ENCODE peak calls at places on chromosomes 6 and 20, in five cellular contexts. O is B cell, Z is neural crest cell, I is RWPE2, T is transverse colon. V is an unnamed sample.

GRCh38 chr6:128641701-128642100 is 121.3 kb upstream of the PTPRK start:
- DNase-seq in O (no peak), Z (no peak), I (no peak), T (no peak), V (no peak)

GRCh38 chr6:119791746-119792145 is 442.2 kb upstream of the MAN1A1 start:
- DNase-seq in O (no peak), Z (no peak), I (no peak), T (no peak), V (no peak)

GRCh38 chr6:15439410-15440022 is 193.6 kb downstream of the JARID2 start:
- DNase-seq in O (no peak), Z (no peak), I (no peak), T (no peak), V (no peak)

GRCh38 chr6:158323561-158323958 is 11.3 kb downstream of the TULP4 start:
- DNase-seq in O (no peak), Z (no peak), I (no peak), T (no peak), V (no peak)

GRCh38 chr20:58818585-58819285 is 32.0 kb downstream of the GNAS-AS1 start:
- DNase-seq in O (no peak), Z (no peak), I (no peak), T (no peak), V (no peak)

GRCh38 chr6:14732845-14733757 is 512.8 kb upstream of the JARID2 start:
- DNase-seq in O (no peak), Z (no peak), I (peak), T (no peak), V (no peak)

GRCh38 chr6:3650959-3651697 is 100.4 kb downstream of the PXDC1 start:
- DNase-seq in O (no peak), Z (no peak), I (no peak), T (no peak), V (no peak)

GRCh38 chr20:57999465-58000111 is 228.9 kb downstream of the ANKRD60 start:
- DNase-seq in O (peak), Z (no peak), I (no peak), T (peak), V (no peak)

GRCh38 chr20:60395993-60396392 is 437.8 kb downstream of the CDH26 start:
- DNase-seq in O (no peak), Z (no peak), I (peak), T (no peak), V (no peak)

GRCh38 chr20:23482138-23482537 is 8.8 kb upstream of the CST8 start:
- DNase-seq in O (no peak), Z (no peak), I (no peak), T (no peak), V (no peak)

GRCh38 chr6:4316867-4317400 is 181.6 kb upstream of the ECI2 start:
- DNase-seq in O (no peak), Z (no peak), I (no peak), T (peak), V (no peak)

GRCh38 chr6:19719691-19720127 is 117.5 kb upstream of the ID4 start:
- DNase-seq in O (no peak), Z (peak), I (no peak), T (no peak), V (peak)

GRCh38 chr20:46222521-46223007 is 85.7 kb downstream of the CDH22 start:
- DNase-seq in O (no peak), Z (no peak), I (no peak), T (no peak), V (no peak)

GRCh38 chr20:41119593-41120561 is 17.5 kb upstream of the PLCG1 start:
- DNase-seq in O (no peak), Z (no peak), I (no peak), T (no peak), V (no peak)

GRCh38 chr20:406200-407096 is 1.7 kb upstream of the RBCK1 start:
- DNase-seq in O (no peak), Z (no peak), I (no peak), T (no peak), V (no peak)

GRCh38 chr6:107386340-107386739 is 73.0 kb downstream of the PDSS2 start:
- DNase-seq in O (no peak), Z (no peak), I (no peak), T (no peak), V (no peak)

GRCh38 chr6:40328376-40328987 is 258.7 kb downstream of the LRFN2 start:
- DNase-seq in O (no peak), Z (no peak), I (no peak), T (peak), V (peak)

GRCh38 chr6:150143521-150144293 is 863 bp downstream of the PPP1R14C start:
- DNase-seq in O (peak), Z (peak), I (no peak), T (peak), V (peak)

GRCh38 chr6:45566882-45567281 is 189.1 kb upstream of the SUPT3H start:
- DNase-seq in O (no peak), Z (no peak), I (no peak), T (no peak), V (no peak)

DNA sequence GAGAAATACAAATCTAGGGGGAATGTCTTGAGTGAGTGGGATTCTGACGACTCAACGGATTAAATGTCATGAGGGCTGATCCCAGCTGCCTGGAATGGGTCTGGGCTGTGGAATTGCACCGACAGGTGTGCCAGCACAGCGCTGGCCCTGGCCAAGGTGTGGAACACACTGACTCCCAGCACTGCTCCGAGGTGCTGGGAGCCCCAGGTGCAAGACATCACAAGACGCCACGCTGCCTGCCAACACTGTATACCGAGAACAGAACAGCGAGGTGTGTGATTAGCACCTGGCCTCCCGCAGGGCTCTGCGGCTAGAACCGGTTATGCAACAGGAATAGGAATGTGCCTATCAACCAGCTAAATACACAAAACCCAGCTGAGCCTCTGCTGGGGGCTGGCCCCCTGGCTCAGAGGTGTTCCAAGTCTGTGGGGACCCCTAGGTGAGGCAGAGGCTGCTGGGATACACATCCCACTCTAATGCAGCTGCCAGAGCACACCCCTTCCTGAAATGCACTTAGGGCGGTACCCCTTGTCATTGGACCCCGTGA is 24.8 kb upstream of the APMAP start:
- DNase-seq in O (no peak), Z (no peak), I (peak), T (peak), V (no peak)
- TF ChIP-seq CTCF in O (no peak), Z (no peak), I (no peak), T (no peak), V (no peak)

GRCh38 chr20:38931984-38932383 is 5.8 kb downstream of the FAM83D start:
- DNase-seq in O (no peak), Z (no peak), I (no peak), T (no peak), V (no peak)
- TF ChIP-seq CTCF in O (no peak), Z (no peak), I (no peak), T (no peak), V (no peak)

GRCh38 chr6:31728767-31729514 is at the start of gene DDAH2:
- DNase-seq in O (no peak), Z (no peak), I (no peak), T (peak), V (peak)
- TF ChIP-seq CTCF in O (no peak), Z (no peak), I (no peak), T (peak), V (no peak)

DNA sequence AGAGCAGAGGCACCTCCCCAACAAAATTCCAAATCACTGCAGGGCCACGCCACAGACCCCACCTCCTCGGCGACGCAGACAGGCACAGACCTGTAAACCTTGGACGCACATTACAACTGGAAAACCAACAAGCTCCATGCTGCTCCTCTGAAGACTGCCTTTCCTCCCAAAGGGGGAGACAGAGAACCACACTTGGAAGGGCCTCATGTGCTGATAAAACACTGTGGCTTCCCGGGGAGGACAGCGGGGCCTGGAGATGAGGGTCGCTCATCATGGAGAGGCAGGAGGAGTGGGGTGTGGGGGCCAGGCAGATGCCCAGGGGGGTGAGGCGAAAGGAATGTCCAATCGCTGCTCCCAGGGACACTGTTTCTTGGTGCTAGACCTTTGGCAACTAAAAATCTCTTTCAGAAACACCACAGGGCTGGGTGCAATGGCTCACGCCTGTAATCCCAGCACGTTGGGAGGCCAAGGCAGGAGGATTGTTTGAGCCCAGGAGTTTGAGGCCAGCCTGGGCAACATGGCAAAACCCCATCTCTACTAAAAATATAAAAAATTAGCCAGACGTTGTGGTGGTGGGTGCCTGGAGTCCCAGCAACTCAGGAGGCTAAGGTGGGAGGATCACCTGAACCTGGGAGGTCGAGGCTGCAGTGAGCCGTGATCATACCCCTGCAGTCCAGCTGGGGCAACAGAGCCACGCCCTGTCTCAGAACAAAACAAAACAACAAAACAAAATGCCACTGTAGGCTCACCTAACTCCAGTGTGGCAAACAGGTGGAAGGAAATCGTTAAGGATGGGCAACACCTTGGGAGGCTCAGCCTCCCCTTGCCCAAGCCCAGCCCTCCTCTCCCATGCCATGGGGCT is 53.8 kb downstream of the ABHD12 start:
- DNase-seq in O (no peak), Z (no peak), I (no peak), T (no peak), V (no peak)
- TF ChIP-seq CTCF in O (no peak), Z (peak), I (peak), T (peak), V (no peak)

GRCh38 chr6:169376458-169376857 is 122.8 kb upstream of the THBS2 start:
- DNase-seq in O (no peak), Z (no peak), I (no peak), T (no peak), V (no peak)

GRCh38 chr6:169370054-169370453 is 116.4 kb upstream of the THBS2 start:
- DNase-seq in O (no peak), Z (no peak), I (no peak), T (no peak), V (no peak)

GRCh38 chr6:169371344-169372144 is 117.9 kb upstream of the THBS2 start:
- DNase-seq in O (no peak), Z (no peak), I (no peak), T (no peak), V (peak)

GRCh38 chr6:169370666-169371343 is 117.2 kb upstream of the THBS2 start:
- DNase-seq in O (no peak), Z (no peak), I (no peak), T (no peak), V (no peak)

GRCh38 chr6:169372616-169373015 is 119.0 kb upstream of the THBS2 start:
- DNase-seq in O (no peak), Z (no peak), I (no peak), T (no peak), V (no peak)
- TF ChIP-seq CTCF in O (no peak), Z (no peak), I (no peak), T (no peak), V (no peak)

GRCh38 chr6:32196682-32197616 is 4.5 kb upstream of the GPSM3 start:
- DNase-seq in O (no peak), Z (no peak), I (no peak), T (peak), V (no peak)
- TF ChIP-seq CTCF in O (no peak), Z (no peak), I (no peak), T (no peak), V (no peak)

DNA sequence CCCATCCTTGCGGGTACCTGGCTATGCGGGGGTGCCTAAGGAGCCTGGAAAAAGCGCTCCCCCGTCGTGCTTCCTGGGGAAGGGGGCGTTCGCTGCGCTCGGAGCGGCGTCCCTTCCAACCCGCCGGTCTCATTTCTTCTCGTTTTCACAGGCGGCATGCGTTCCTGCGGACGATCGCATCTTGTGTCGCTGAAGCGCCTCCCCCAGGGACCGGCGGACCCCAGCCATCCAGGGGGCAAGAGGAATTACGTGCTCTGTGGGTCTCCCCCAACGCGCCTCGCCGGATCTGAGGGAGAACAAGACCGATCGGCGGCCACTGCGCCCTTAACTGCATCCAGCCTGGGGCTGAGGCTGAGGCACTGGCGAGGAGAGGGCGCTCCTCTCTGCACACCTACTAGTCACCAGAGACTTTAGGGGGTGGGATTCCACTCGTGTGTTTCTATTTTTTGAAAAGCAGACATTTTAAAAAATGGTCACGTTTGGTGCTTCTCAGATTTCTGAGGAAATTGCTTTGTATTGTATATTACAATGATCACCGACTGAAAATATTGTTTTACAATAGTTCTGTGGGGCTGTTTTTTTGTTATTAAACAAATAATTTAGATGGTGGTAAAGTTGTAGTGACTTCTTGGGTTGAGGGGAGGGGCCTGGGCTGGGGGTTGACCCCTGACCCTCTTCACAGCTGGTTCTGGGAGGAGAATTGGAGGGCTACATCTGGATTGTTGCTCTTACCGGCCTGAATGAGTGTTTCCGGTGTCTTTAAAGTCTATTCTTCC is 1.0 kb downstream of the ID1 start:
- DNase-seq in O (peak), Z (peak), I (peak), T (peak), V (peak)
- TF ChIP-seq CTCF in O (no peak), Z (peak), I (no peak), T (no peak), V (no peak)

GRCh38 chr6:63188828-63189227 is 22.4 kb upstream of the FKBP1C start:
- DNase-seq in O (no peak), Z (no peak), I (no peak), T (no peak), V (no peak)
- TF ChIP-seq CTCF in O (no peak), Z (no peak), I (no peak), T (no peak), V (no peak)

DNA sequence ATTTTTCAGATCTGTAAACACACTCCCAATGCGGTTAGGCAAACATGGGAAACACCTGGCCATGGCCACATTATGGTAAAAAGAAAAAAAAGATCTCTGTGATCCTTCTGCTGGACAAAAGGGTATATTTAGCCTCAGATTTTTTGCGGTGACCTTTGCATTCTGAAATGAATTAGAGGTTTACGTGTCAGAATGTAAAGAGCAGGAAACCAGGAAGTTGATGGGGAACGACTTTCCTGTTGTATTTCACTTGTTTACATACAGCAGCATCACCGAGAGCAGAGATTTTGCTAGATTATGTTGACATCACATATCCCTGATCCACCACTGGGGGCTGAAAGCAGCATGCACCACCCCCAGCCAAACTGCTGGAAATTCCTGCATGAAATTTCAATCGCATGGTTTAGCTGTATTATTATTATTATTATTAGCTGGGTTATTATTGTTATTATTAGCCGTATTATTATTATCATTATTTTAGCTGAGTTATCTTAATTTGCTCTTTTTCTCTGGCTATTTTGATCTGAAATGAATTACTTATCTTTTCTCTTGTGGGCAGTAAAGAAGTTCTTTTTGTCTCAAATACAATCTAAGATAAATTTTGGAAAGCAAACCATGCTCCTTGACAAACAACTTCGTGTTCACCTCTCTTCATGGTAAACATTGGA is 189.4 kb downstream of the ZFP64 start:
- DNase-seq in O (no peak), Z (no peak), I (no peak), T (no peak), V (no peak)
- TF ChIP-seq CTCF in O (no peak), Z (peak), I (peak), T (no peak), V (no peak)

GRCh38 chr20:11582073-11582472 is 335.6 kb upstream of the BTBD3 start:
- DNase-seq in O (no peak), Z (no peak), I (no peak), T (no peak), V (no peak)

GRCh38 chr20:11588875-11589274 is 328.8 kb upstream of the BTBD3 start:
- DNase-seq in O (no peak), Z (no peak), I (no peak), T (no peak), V (no peak)

GRCh38 chr20:11581271-11581670 is 336.4 kb upstream of the BTBD3 start:
- DNase-seq in O (no peak), Z (no peak), I (no peak), T (no peak), V (no peak)

DNA sequence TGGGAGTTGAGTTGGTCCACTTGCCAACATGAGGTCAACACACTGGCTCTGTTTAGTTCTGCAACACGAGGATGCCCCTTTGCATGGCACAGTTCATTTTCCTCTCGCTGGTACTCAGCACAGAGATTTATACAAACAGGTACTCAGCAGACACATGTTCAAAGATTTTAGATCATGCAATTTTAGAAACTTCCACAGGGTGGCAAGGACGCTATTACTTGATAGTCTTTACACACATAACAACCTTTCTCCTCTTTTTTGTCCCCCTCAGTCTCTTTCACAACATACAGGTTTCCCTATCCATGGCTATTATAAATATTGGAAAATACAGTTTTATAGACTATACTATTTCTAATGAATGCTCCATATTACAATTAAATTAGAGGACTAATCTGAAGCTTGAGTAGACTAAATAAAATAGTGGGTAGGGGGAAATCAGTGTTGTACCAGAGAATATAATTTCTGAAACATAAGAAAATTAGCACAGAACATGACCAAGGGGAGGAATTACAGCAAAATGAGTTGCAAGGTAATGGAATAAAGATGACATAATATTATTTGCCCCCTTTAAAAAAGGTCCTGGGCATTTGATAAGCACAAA is 331.8 kb upstream of the BTBD3 start:
- DNase-seq in O (no peak), Z (no peak), I (no peak), T (no peak), V (no peak)
- TF ChIP-seq CTCF in O (no peak), Z (peak), I (peak), T (peak), V (peak)

V was measured in nephron progenitor cell.